ENCODE peak calls at places on chromosomes 16 and 17, in seven cellular contexts. One of them, this sample, is unnamed.
A peak's percentile ranks its signal among the peaks of the same experiment; 100 is the strongest.

GRCh38 chr17:38333635-38334295 is 10.0 kb downstream of the GPR179 start:
- DNase-seq in activated CD8-positive, alpha-beta memory T cell treated with anti-CD3 and anti-CD28 coated beads, Interleukin-2, amount 10 ng/mL, durations not matched to agents 7 days and 5 days: peak; percentile 66
- DNase-seq in kidney tubule cell: no peak
- DNase-seq in CD4-positive, alpha-beta T cell: peak; percentile 4
- DNase-seq in activated CD4-positive, CD25-positive, alpha-beta regulatory T cell: peak; percentile 3
- DNase-seq in T-helper 2 cell: no peak
- DNase-seq in HEK293T: peak; percentile 71
- DNase-seq in this sample: no peak

GRCh38 chr16:57892041-57892440 is 78.9 kb downstream of the CNGB1 start:
- DNase-seq in activated CD4-positive, CD25-positive, alpha-beta regulatory T cell: no peak
- DNase-seq in activated CD8-positive, alpha-beta memory T cell treated with anti-CD3 and anti-CD28 coated beads, Interleukin-2, amount 10 ng/mL, durations not matched to agents 7 days and 5 days: no peak
- DNase-seq in T-helper 2 cell: no peak
- DNase-seq in kidney tubule cell: peak; percentile 87
- DNase-seq in CD4-positive, alpha-beta T cell: no peak
- DNase-seq in HEK293T: no peak
- DNase-seq in this sample: no peak

GRCh38 chr17:30929081-30929633 is 7.4 kb downstream of the ADAP2 start:
- DNase-seq in T-helper 2 cell: no peak
- DNase-seq in activated CD8-positive, alpha-beta memory T cell treated with anti-CD3 and anti-CD28 coated beads, Interleukin-2, amount 10 ng/mL, durations not matched to agents 7 days and 5 days: no peak
- DNase-seq in kidney tubule cell: no peak
- DNase-seq in HEK293T: no peak
- DNase-seq in activated CD4-positive, CD25-positive, alpha-beta regulatory T cell: no peak
- DNase-seq in CD4-positive, alpha-beta T cell: no peak
- DNase-seq in this sample: no peak

GRCh38 chr16:89691231-89691985 is 4.9 kb downstream of the CDK10 start:
- DNase-seq in kidney tubule cell: no peak
- DNase-seq in HEK293T: no peak
- DNase-seq in T-helper 2 cell: no peak
- DNase-seq in CD4-positive, alpha-beta T cell: no peak
- DNase-seq in activated CD4-positive, CD25-positive, alpha-beta regulatory T cell: no peak
- DNase-seq in activated CD8-positive, alpha-beta memory T cell treated with anti-CD3 and anti-CD28 coated beads, Interleukin-2, amount 10 ng/mL, durations not matched to agents 7 days and 5 days: no peak
- DNase-seq in this sample: no peak

GRCh38 chr17:78390241-78391050 is 12.0 kb downstream of the PGS1 start:
- DNase-seq in T-helper 2 cell: no peak
- DNase-seq in kidney tubule cell: peak; percentile 94
- DNase-seq in CD4-positive, alpha-beta T cell: no peak
- DNase-seq in activated CD8-positive, alpha-beta memory T cell treated with anti-CD3 and anti-CD28 coated beads, Interleukin-2, amount 10 ng/mL, durations not matched to agents 7 days and 5 days: no peak
- DNase-seq in activated CD4-positive, CD25-positive, alpha-beta regulatory T cell: no peak
- DNase-seq in HEK293T: peak; percentile 36
- DNase-seq in this sample: no peak

GRCh38 chr16:85018529-85019236 is 7.3 kb upstream of the ZDHHC7 start:
- DNase-seq in activated CD8-positive, alpha-beta memory T cell treated with anti-CD3 and anti-CD28 coated beads, Interleukin-2, amount 10 ng/mL, durations not matched to agents 7 days and 5 days: no peak
- DNase-seq in kidney tubule cell: peak; percentile 100
- DNase-seq in activated CD4-positive, CD25-positive, alpha-beta regulatory T cell: no peak
- DNase-seq in HEK293T: no peak
- DNase-seq in T-helper 2 cell: no peak
- DNase-seq in CD4-positive, alpha-beta T cell: no peak
- DNase-seq in this sample: no peak

GRCh38 chr17:83116311-83116771 is 36.9 kb downstream of the METRNL start:
- DNase-seq in activated CD4-positive, CD25-positive, alpha-beta regulatory T cell: no peak
- DNase-seq in kidney tubule cell: no peak
- DNase-seq in CD4-positive, alpha-beta T cell: no peak
- DNase-seq in T-helper 2 cell: no peak
- DNase-seq in activated CD8-positive, alpha-beta memory T cell treated with anti-CD3 and anti-CD28 coated beads, Interleukin-2, amount 10 ng/mL, durations not matched to agents 7 days and 5 days: no peak
- DNase-seq in HEK293T: no peak
- DNase-seq in this sample: no peak

GRCh38 chr16:67202426-67202825 is 3.5 kb downstream of the ELMO3 start:
- DNase-seq in T-helper 2 cell: no peak
- DNase-seq in HEK293T: no peak
- DNase-seq in activated CD8-positive, alpha-beta memory T cell treated with anti-CD3 and anti-CD28 coated beads, Interleukin-2, amount 10 ng/mL, durations not matched to agents 7 days and 5 days: no peak
- DNase-seq in activated CD4-positive, CD25-positive, alpha-beta regulatory T cell: no peak
- DNase-seq in CD4-positive, alpha-beta T cell: no peak
- DNase-seq in kidney tubule cell: no peak
- DNase-seq in this sample: no peak

GRCh38 chr17:17647521-17648178 is 33.6 kb upstream of the RAI1 start:
- DNase-seq in activated CD4-positive, CD25-positive, alpha-beta regulatory T cell: no peak
- DNase-seq in HEK293T: no peak
- DNase-seq in kidney tubule cell: peak; percentile 57
- DNase-seq in CD4-positive, alpha-beta T cell: no peak
- DNase-seq in T-helper 2 cell: no peak
- DNase-seq in activated CD8-positive, alpha-beta memory T cell treated with anti-CD3 and anti-CD28 coated beads, Interleukin-2, amount 10 ng/mL, durations not matched to agents 7 days and 5 days: no peak
- DNase-seq in this sample: no peak